ENCODE peak calls at places on chromosomes 13 and 19, in five cellular contexts. Q, E, O, D and U are unnamed samples.
A peak's percentile ranks its signal among the peaks of the same experiment; 100 is the strongest.

GRCh38 chr13:74136089-74136658 is 2.0 kb upstream of the KLF12 start:
- DNase-seq in D (peak; percentile 17), Q (peak; percentile 53), O (peak; percentile 25), E (no peak), U (peak; percentile 18)

GRCh38 chr19:31334101-31334848 is 15.0 kb downstream of the TSHZ3 start:
- DNase-seq in E (no peak), D (no peak), Q (no peak), O (no peak), U (no peak)

GRCh38 chr13:90857921-90858320 is 489.6 kb upstream of the MIR17HG start:
- DNase-seq in O (no peak), E (no peak), D (no peak), Q (no peak), U (no peak)

GRCh38 chr13:46961719-46962118 is 64.9 kb upstream of the HTR2A start:
- DNase-seq in E (no peak), D (no peak), O (no peak), Q (no peak), U (peak; percentile 76)

GRCh38 chr13:45811891-45812583 is 39.5 kb downstream of the SIAH3 start:
- DNase-seq in O (no peak), Q (no peak), E (no peak), D (no peak), U (no peak)

GRCh38 chr13:42865703-42866102 is 84.3 kb downstream of the FAM216B start:
- DNase-seq in O (no peak), D (no peak), E (no peak), Q (no peak), U (no peak)

GRCh38 chr19:18478545-18479311 is 40.8 kb upstream of the ISYNA1 start:
- DNase-seq in D (peak; percentile 21), Q (no peak), O (no peak), E (no peak), U (peak; percentile 87)

GRCh38 chr19:2474232-2475017 is 1.5 kb upstream of the GADD45B start:
- DNase-seq in D (peak; percentile 81), O (peak; percentile 85), E (peak; percentile 77), Q (peak; percentile 93), U (peak; percentile 90)

GRCh38 chr13:37023871-37024270 is 23.3 kb downstream of the EXOSC8 start:
- DNase-seq in E (no peak), D (no peak), O (no peak), Q (no peak), U (no peak)

GRCh38 chr19:18594096-18594823 is 5.7 kb downstream of the REX1BD start:
- DNase-seq in E (peak; percentile 65), Q (peak; percentile 90), O (peak; percentile 78), D (peak; percentile 71), U (peak; percentile 96)

GRCh38 chr13:66974174-66974573 is 256.0 kb downstream of the PCDH9 start:
- DNase-seq in E (no peak), O (no peak), Q (no peak), D (no peak), U (no peak)

GRCh38 chr19:14048439-14049153 is 13.3 kb downstream of the PALM3 start:
- DNase-seq in Q (peak; percentile 66), O (no peak), D (peak; percentile 73), E (peak; percentile 63), U (peak; percentile 75)

GRCh38 chr13:43284162-43284561 is 260.8 kb downstream of the DNAJC15 start:
- DNase-seq in D (no peak), Q (no peak), O (no peak), E (no peak), U (no peak)

GRCh38 chr19:20315543-20315942 is 148.5 kb downstream of the ZNF486 start:
- DNase-seq in D (no peak), Q (no peak), E (no peak), O (no peak), U (no peak)

GRCh38 chr19:19185853-19186728 is 5.9 kb downstream of the BORCS8 start:
- DNase-seq in E (peak; percentile 50), Q (peak; percentile 59), O (peak; percentile 31), D (peak; percentile 61), U (no peak)

GRCh38 chr13:29758591-29759114 is 91.8 kb downstream of the UBL3 start:
- DNase-seq in D (peak; percentile 8), O (no peak), Q (no peak), E (peak; percentile 10), U (peak; percentile 66)

GRCh38 chr19:37007587-37008220 is 70.5 kb upstream of the ZNF420 start:
- DNase-seq in O (no peak), Q (no peak), D (peak; percentile 36), E (peak; percentile 21), U (no peak)

GRCh38 chr13:96052655-96053002 is 572 bp downstream of the UGGT2 start:
- DNase-seq in E (no peak), D (no peak), Q (no peak), O (no peak), U (peak; percentile 68)

GRCh38 chr13:24734951-24735350 is 29.0 kb upstream of the RNF17 start:
- DNase-seq in O (no peak), D (no peak), Q (no peak), E (no peak), U (no peak)

DNA sequence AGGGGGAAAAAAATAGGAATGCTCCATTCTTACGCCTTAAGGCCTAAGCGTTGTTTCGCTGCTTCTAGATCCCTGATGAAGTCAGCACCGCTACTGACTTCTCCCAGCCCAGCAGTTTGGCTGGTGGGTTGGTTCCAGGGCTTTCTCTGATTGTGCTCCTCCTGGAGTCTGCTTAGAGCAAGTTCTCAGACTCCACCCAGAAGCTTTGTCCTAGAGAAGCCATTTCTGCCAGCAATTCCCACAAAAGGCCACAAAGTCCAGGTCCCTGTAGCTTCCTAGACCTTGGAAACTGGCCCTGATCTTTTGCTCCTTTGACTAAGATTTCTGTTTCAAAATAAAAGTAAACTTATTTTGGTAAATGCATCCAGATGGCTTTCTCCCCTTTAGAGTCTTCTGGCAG is 65.4 kb downstream of the KCTD12 start:
- DNase-seq in E (no peak), D (no peak), O (no peak), Q (no peak), U (no peak)
- TF ChIP-seq CTCF in E (no peak), D (no peak), O (no peak), Q (no peak), U (no peak)

GRCh38 chr13:26499209-26499601 is 58.3 kb upstream of the WASF3 start:
- DNase-seq in E (no peak), D (no peak), O (no peak), Q (no peak), U (no peak)

GRCh38 chr13:26498524-26499208 is 58.8 kb upstream of the WASF3 start:
- DNase-seq in D (no peak), E (no peak), O (no peak), Q (no peak), U (no peak)

GRCh38 chr13:26503826-26504594 is 53.5 kb upstream of the WASF3 start:
- DNase-seq in O (no peak), E (no peak), Q (no peak), D (no peak), U (no peak)

GRCh38 chr13:26500618-26501320 is 56.7 kb upstream of the WASF3 start:
- DNase-seq in E (no peak), O (no peak), Q (no peak), D (no peak), U (no peak)

DNA sequence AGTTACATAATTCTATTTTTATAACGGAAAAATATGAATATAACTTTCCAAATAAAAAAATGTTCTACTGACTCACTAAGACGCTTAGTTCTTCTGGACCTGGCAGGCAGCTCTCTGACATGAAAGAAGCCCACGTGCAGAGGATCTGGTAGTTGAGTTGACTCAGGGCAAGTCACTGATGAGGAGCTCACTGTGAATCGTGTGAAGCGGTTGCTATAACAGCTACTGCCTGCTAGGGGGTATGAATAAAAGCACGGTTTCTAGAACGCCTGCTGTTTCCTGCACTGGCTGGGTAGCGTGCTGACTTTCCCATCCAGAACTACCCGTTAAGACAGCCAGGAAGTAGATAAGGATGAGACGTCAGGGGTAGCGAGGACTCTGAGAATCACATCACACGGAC is 54.7 kb upstream of the WASF3 start:
- DNase-seq in O (no peak), E (no peak), Q (no peak), D (no peak), U (no peak)
- TF ChIP-seq CTCF in O (peak; percentile 17), E (no peak), Q (no peak), D (no peak), U (no peak)

GRCh38 chr19:6753178-6754031 is 13.8 kb downstream of the SH2D3A start:
- DNase-seq in E (peak; percentile 55), Q (peak; percentile 93), O (peak; percentile 74), D (peak; percentile 76), U (peak; percentile 96)
- TF ChIP-seq CTCF in E (peak; percentile 47), Q (peak; percentile 19), O (peak; percentile 49), D (peak; percentile 59), U (peak; percentile 69)

GRCh38 chr19:5892772-5893275 is 10.8 kb downstream of the NDUFA11 start:
- DNase-seq in E (no peak), D (no peak), O (no peak), Q (no peak), U (no peak)

GRCh38 chr19:5893907-5894703 is 9.5 kb downstream of the NDUFA11 start:
- DNase-seq in E (no peak), D (no peak), Q (peak; percentile 46), O (no peak), U (no peak)

GRCh38 chr19:5893296-5893903 is 10.2 kb downstream of the NDUFA11 start:
- DNase-seq in D (no peak), E (no peak), Q (no peak), O (no peak), U (no peak)

GRCh38 chr19:5891572-5891937 is 12.0 kb downstream of the NDUFA11 start:
- DNase-seq in E (no peak), Q (no peak), D (no peak), O (no peak), U (no peak)

GRCh38 chr19:5891938-5892771 is 11.4 kb downstream of the NDUFA11 start:
- DNase-seq in D (no peak), O (peak; percentile 47), E (no peak), Q (peak; percentile 81), U (peak; percentile 64)
- TF ChIP-seq CTCF in D (peak; percentile 41), O (peak; percentile 92), E (no peak), Q (peak; percentile 82), U (peak; percentile 62)